ENCODE peak calls at places on chromosomes 7 and 10, in eight cellular contexts. M is CD8-positive, alpha-beta memory T cell; L is astrocyte of the spinal cord; O is left ventricle myocardium inferior; A is right lobe of liver; G is right atrium auricular region; E is fibroblast of villous mesenchyme; C is GM12878. Q is an unnamed sample.

GRCh38 chr7:54833021-54833467 is 74.0 kb upstream of the SEC61G start:
- DNase-seq in M (no peak), L (no peak), O (no peak), A (no peak), G (no peak), E (no peak), C (no peak), Q (no peak)

GRCh38 chr10:78768041-78768569 is 300.7 kb upstream of the ZMIZ1 start:
- DNase-seq in M (no peak), L (no peak), O (no peak), A (peak; percentile 21), G (no peak), E (no peak), C (no peak), Q (no peak)

GRCh38 chr10:73983096-73984047 is 14.5 kb upstream of the VCL start:
- DNase-seq in M (no peak), L (no peak), O (no peak), A (no peak), G (no peak), E (peak; percentile 34), C (no peak), Q (no peak)

GRCh38 chr10:63197304-63198092 is 64.4 kb downstream of the NRBF2 start:
- DNase-seq in M (no peak), L (peak; percentile 91), O (no peak), A (no peak), G (no peak), E (peak; percentile 73), C (no peak), Q (no peak)

GRCh38 chr10:6143128-6143527 is 54.3 kb downstream of the RBM17 start:
- DNase-seq in M (no peak), L (no peak), O (no peak), A (no peak), G (no peak), E (no peak), C (no peak), Q (no peak)

GRCh38 chr7:15544050-15544449 is 17.8 kb downstream of the AGMO start:
- DNase-seq in M (no peak), L (no peak), O (no peak), A (no peak), G (no peak), E (no peak), C (no peak), Q (no peak)

GRCh38 chr7:40885503-40885902 is 750.7 kb downstream of the SUGCT start:
- DNase-seq in M (no peak), L (peak; percentile 75), O (no peak), A (no peak), G (no peak), E (no peak), C (no peak), Q (no peak)

GRCh38 chr10:97016728-97017473 is 168.9 kb downstream of the SLIT1 start:
- DNase-seq in M (no peak), L (no peak), O (no peak), A (no peak), G (no peak), E (no peak), C (peak; percentile 65), Q (no peak)

GRCh38 chr7:31540786-31541185 is 26.9 kb downstream of the ITPRID1 start:
- DNase-seq in M (no peak), L (no peak), O (no peak), A (no peak), G (no peak), E (no peak), C (no peak), Q (no peak)

GRCh38 chr7:75982306-75983064 is 11.9 kb downstream of the TMEM120A start:
- DNase-seq in M (no peak), L (no peak), O (no peak), A (peak; percentile 55), G (no peak), E (no peak), C (no peak), Q (no peak)

GRCh38 chr10:27659786-27660185 is 85.8 kb downstream of the MKX start:
- DNase-seq in M (no peak), L (peak; percentile 7), O (no peak), A (no peak), G (no peak), E (no peak), C (no peak), Q (no peak)

GRCh38 chr10:86355571-86356038 is 11.0 kb downstream of the GRID1 start:
- DNase-seq in M (no peak), L (no peak), O (peak; percentile 59), A (peak; percentile 61), G (no peak), E (no peak), C (no peak), Q (no peak)

GRCh38 chr10:101569838-101570763 is 18.0 kb downstream of the POLL start:
- DNase-seq in M (peak; percentile 76), L (peak; percentile 67), O (peak; percentile 81), A (peak; percentile 82), G (no peak), E (peak; percentile 57), C (peak; percentile 19), Q (no peak)

GRCh38 chr7:77349141-77349540 is 67.0 kb downstream of the GSAP start:
- DNase-seq in M (no peak), L (peak; percentile 19), O (no peak), A (no peak), G (no peak), E (no peak), C (no peak), Q (no peak)

GRCh38 chr7:23593706-23594105 is 3.5 kb upstream of the CCDC126 start:
- DNase-seq in M (no peak), L (no peak), O (no peak), A (no peak), G (no peak), E (no peak), C (no peak), Q (no peak)

GRCh38 chr7:30896783-30897617 is 14.7 kb upstream of the AQP1 start:
- DNase-seq in M (no peak), L (no peak), O (no peak), A (peak; percentile 54), G (no peak), E (no peak), C (no peak), Q (no peak)

GRCh38 chr7:830069-830468 is 2.2 kb upstream of the SUN1 start:
- DNase-seq in M (no peak), L (no peak), O (no peak), A (no peak), G (no peak), E (no peak), C (no peak), Q (no peak)

GRCh38 chr10:75234683-75235374 is 928 bp downstream of the COMTD1 start:
- DNase-seq in M (peak; percentile 5), L (no peak), O (no peak), A (peak; percentile 77), G (no peak), E (no peak), C (no peak), Q (no peak)

GRCh38 chr7:4951903-4952636 is 6.9 kb downstream of the MMD2 start:
- DNase-seq in M (no peak), L (no peak), O (no peak), A (no peak), G (no peak), E (peak; percentile 9), C (peak; percentile 13), Q (no peak)
- H3K4me3 ChIP-seq in M (no peak overlapping the region), L (no peak overlapping the region), O (no peak overlapping the region), A (no peak overlapping the region), G (no peak overlapping the region), E (no peak overlapping the region), C (no peak overlapping the region), Q (no peak overlapping the region)

DNA sequence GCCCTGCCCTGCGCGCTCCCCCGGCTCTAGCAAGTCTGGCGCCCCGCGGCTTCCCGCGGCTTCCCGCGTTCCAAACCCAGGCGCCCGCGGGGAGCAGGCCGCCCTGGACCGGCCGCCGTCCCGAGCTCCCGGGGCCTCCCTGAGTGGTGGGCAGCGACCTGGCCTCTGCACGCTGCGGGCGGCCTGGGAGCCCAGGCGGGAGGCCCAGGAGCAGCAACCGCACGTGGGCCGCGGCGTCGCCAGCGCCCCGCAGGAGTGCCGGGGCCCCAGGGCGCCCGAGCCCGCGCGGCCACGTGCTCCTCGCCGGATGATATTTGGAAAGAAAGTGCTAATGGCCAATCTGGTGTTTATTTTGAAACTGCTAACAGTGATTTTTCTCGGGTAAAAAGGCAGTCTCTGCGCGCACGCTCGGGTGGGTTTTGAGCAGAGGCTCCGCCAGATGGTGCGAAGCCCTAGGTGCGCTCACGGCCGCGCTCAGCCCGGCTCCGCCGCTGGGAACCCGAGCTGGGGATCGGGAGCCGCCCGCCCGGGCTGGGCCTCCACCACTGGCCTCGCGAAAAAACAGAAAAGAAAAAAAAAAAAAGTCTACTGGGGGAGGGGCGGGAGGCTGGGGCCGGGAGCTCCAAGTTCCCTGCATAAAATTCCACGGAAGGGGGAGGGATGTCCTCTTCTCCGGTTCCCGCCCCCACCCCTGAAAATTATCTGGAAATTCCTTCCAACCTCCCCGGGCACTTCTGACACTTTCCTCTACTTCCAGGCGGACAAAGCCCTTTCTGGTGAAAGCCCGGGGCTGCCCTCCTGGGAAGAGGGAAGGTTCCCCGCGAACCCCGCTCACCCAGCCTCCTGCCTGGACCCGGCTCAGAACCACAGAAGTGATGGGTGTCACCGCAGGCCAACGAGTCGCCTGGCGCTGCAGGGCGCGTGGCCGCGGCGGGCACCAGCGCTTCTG is 4.3 kb downstream of the EBF3 start:
- DNase-seq in M (no peak), L (no peak), O (no peak), A (no peak), G (no peak), E (no peak), C (no peak), Q (no peak)
- H3K4me3 ChIP-seq in M (no peak overlapping the region), L (no peak overlapping the region), O (peak overlapping the region; percentile 75), A (no peak overlapping the region), G (peak overlapping the region; percentile 34), E (no peak overlapping the region), C (no peak overlapping the region), Q (peak overlapping the region; percentile 87)

DNA sequence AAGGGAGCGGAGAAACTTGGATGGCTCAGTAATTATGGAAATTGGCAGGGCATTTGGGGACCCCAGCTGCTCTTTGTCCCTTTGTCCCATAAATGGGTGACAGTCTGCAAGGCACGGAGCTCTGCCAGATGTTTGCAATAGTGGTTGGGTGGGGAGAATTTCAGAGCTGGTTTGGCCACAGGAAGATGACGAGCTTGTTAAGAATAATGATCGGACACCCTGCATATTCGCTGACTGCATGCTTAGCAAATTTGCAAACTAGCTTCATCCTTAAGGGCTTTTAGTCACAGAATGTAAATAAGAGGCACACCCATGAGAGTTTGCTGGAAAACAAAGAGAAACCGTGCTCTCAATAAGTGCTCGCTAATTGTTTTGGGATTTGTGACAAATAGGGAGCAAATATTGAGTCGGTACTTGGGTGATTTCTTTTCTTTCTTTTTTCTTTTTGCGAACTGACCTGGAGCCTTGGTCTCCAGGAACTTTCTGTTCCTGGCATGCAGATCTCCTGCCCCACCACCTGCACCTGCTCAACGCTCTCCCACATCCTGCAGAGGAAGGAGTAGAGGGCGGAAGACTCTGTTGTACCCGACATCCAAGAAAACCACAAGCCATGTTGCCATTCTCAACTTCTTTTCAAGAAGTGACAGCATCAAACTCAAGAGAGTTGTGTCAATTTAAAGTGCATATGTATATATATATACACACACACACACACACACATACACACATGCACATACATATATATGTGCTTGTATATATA is 238.9 kb downstream of the CAMK1D start:
- DNase-seq in M (no peak), L (no peak), O (no peak), A (no peak), G (no peak), E (peak; percentile 9), C (no peak), Q (no peak)
- H3K4me3 ChIP-seq in M (peak overlapping the region; percentile 18), L (no peak overlapping the region), O (no peak overlapping the region), A (no peak overlapping the region), G (no peak overlapping the region), E (no peak overlapping the region), C (peak overlapping the region; percentile 37), Q (peak overlapping the region; percentile 47)

GRCh38 chr7:70230761-70231160 is 632.5 kb downstream of the AUTS2 start:
- DNase-seq in M (no peak), L (no peak), O (no peak), A (no peak), G (no peak), E (no peak), C (no peak), Q (no peak)

GRCh38 chr7:70229242-70229641 is 631.0 kb downstream of the AUTS2 start:
- DNase-seq in M (no peak), L (no peak), O (no peak), A (no peak), G (no peak), E (no peak), C (no peak), Q (no peak)
- H3K4me3 ChIP-seq in M (no peak overlapping the region), L (no peak overlapping the region), O (no peak overlapping the region), A (no peak overlapping the region), G (no peak overlapping the region), E (no peak overlapping the region), C (no peak overlapping the region), Q (no peak overlapping the region)